ENCODE peak calls at places on chromosomes 4 and X, in ten cellular contexts. C, J, M, T, Z, O, P, I, B and H are unnamed samples.

GRCh38 chr4:71266090-71266794 is 72.6 kb upstream of the SLC4A4 start:
- DNase-seq in P (no peak), T (no peak), M (no peak), B (no peak), Z (no peak), C (no peak), O (no peak), I (no peak), J (peak; percentile 81), H (no peak)

GRCh38 chrX:18410038-18410437 is 15.4 kb upstream of the CDKL5 start:
- DNase-seq in Z (peak; percentile 22), C (no peak), T (peak; percentile 31), B (no peak), O (no peak), P (no peak), I (no peak), M (no peak), J (peak; percentile 57), H (no peak)

GRCh38 chrX:38970845-38971244 is 169.6 kb downstream of the MID1IP1 start:
- DNase-seq in P (no peak), C (peak; percentile 24), O (no peak), Z (no peak), M (no peak), T (no peak), B (no peak), I (no peak), J (no peak), H (no peak)

GRCh38 chrX:46279214-46279924 is 265.9 kb downstream of the ZNF674 start:
- DNase-seq in I (no peak), M (no peak), B (no peak), J (peak; percentile 28), P (no peak), Z (no peak), O (no peak), T (peak; percentile 32), C (peak; percentile 22), H (no peak)

GRCh38 chr4:188197566-188197965 is 58.3 kb downstream of the TRIML1 start:
- DNase-seq in B (no peak), M (no peak), I (no peak), O (no peak), Z (no peak), P (no peak), C (no peak), T (no peak), J (no peak), H (no peak)

GRCh38 chr4:28443786-28444412 is 1583.3 kb downstream of the STIM2 start:
- DNase-seq in I (no peak), B (no peak), O (no peak), P (no peak), Z (no peak), T (peak; percentile 45), C (no peak), J (no peak), M (no peak), H (peak; percentile 38)

GRCh38 chrX:54494970-54495813 is 842 bp downstream of the FGD1 start:
- DNase-seq in T (peak; percentile 24), P (no peak), B (no peak), Z (peak; percentile 21), M (peak; percentile 30), J (peak; percentile 55), I (no peak), O (no peak), C (no peak), H (no peak)

GRCh38 chr4:128354205-128354821 is 66.7 kb upstream of the PGRMC2 start:
- DNase-seq in M (no peak), O (no peak), P (peak; percentile 33), T (peak; percentile 38), J (peak; percentile 78), C (no peak), B (no peak), I (no peak), Z (no peak), H (no peak)

GRCh38 chr4:2363951-2364653 is 54.3 kb downstream of the ZFYVE28 start:
- DNase-seq in Z (no peak), I (no peak), T (no peak), O (no peak), P (no peak), J (no peak), C (no peak), B (no peak), M (no peak), H (no peak)
- H3K4me1 ChIP-seq in Z (peaks cover 62% of the 10 kb centered on the region), I (peaks cover 7% of the 10 kb centered on the region), T (no peaks in the 10 kb centered on the region), O (peaks cover 32% of the 10 kb centered on the region), P (peaks cover 23% of the 10 kb centered on the region), J (peaks cover 22% of the 10 kb centered on the region), C (peaks cover 12% of the 10 kb centered on the region), B (no peaks in the 10 kb centered on the region), M (peaks cover 15% of the 10 kb centered on the region), H (peaks cover 7% of the 10 kb centered on the region)

DNA sequence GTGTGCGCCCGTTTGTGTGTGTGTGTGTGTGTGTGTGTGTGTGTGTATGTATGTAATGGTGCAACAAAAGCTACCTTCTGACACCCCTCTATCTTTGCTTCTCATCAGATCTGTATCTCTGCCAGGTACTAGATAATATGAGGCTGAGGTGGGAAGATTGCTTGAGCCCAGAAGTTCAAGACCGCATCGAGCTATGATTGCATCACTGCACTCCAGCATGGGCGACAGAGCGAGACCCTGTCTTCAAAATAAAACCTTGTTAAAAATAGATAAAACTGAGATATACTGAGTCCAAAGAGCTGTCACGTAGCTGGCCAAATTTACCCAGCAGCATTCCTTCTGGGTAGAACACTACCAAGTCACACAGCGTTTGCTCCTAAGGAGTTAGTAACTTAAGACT is 18.4 kb downstream of the NLGN4X start:
- DNase-seq in B (no peak), O (no peak), Z (no peak), P (no peak), J (no peak), C (no peak), M (no peak), I (no peak), T (no peak), H (no peak)
- H3K4me1 ChIP-seq in B (no peaks in the 10 kb centered on the region), O (no peaks in the 10 kb centered on the region), Z (no peaks in the 10 kb centered on the region), P (no peaks in the 10 kb centered on the region), J (no peaks in the 10 kb centered on the region), C (no peaks in the 10 kb centered on the region), M (no peaks in the 10 kb centered on the region), I (no peaks in the 10 kb centered on the region), T (peaks cover 8% of the 10 kb centered on the region), H (no peaks in the 10 kb centered on the region)

GRCh38 chr4:139686988-139687387 is 21.4 kb downstream of the MGST2 start:
- DNase-seq in C (no peak), T (no peak), B (no peak), I (no peak), M (no peak), J (no peak), P (no peak), O (no peak), Z (no peak), H (no peak)

GRCh38 chr4:139694522-139694921 is 28.9 kb downstream of the MGST2 start:
- DNase-seq in Z (no peak), B (no peak), P (no peak), O (no peak), J (no peak), C (no peak), I (no peak), M (no peak), T (no peak), H (no peak)

GRCh38 chr4:139689093-139689722 is 23.6 kb downstream of the MGST2 start:
- DNase-seq in P (no peak), M (no peak), B (no peak), I (no peak), Z (no peak), C (no peak), T (no peak), O (no peak), J (no peak), H (no peak)

GRCh38 chr4:139696491-139696890 is 30.9 kb downstream of the MGST2 start:
- DNase-seq in B (no peak), T (no peak), M (no peak), P (no peak), O (no peak), J (no peak), Z (no peak), C (no peak), I (no peak), H (no peak)

DNA sequence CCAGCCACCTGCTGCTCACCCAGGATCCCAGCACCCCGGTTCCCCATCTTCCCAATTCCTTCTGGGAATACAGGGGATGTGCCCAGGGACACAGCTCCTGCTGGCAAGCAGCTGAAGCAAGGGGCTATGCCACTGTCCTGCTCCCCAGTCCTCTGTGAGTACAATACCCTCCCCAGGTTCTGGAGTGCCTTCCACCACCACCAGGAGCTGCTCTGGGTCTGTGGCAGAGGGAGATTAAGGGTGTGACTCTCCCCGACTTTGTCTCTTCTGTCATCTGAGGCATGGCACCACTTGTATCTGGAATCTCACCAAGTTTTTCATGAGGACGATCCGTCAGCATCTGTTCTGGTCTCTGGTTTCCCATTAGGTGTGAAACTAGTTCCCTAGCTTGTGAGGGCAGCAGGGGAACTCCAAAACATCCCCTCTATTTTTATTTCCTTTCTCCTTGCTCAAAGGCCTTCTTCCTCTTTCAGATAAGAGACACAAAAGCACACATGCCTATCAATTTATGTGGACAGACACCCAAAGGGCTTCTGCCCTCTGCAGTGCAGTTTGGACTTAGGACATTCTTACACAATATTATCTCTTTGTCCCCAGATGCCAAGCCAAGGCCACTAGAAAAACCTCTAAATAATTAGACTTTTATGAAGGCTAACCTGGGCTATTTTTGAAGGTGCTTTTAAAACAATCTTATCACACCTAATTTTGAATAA is 26.8 kb downstream of the MGST2 start:
- DNase-seq in B (no peak), M (no peak), O (no peak), I (no peak), T (peak; percentile 29), Z (no peak), C (no peak), P (peak; percentile 42), J (no peak), H (no peak)
- H3K4me1 ChIP-seq in B (no peaks in the 10 kb centered on the region), M (peaks cover 5% of the 10 kb centered on the region), O (peaks cover 14% of the 10 kb centered on the region), I (no peaks in the 10 kb centered on the region), T (no peaks in the 10 kb centered on the region), Z (peaks cover 11% of the 10 kb centered on the region), C (no peaks in the 10 kb centered on the region), P (peaks cover 27% of the 10 kb centered on the region), J (peaks cover 12% of the 10 kb centered on the region), H (no peaks in the 10 kb centered on the region)

GRCh38 chr4:13611283-13611842 is 16.2 kb downstream of the BOD1L1 start:
- DNase-seq in P (peak; percentile 36), J (peak; percentile 65), Z (no peak), I (no peak), O (no peak), B (no peak), M (no peak), T (no peak), C (no peak), H (no peak)

GRCh38 chr4:13616597-13616996 is 10.9 kb downstream of the BOD1L1 start:
- DNase-seq in Z (no peak), O (no peak), B (no peak), M (no peak), I (no peak), T (no peak), C (no peak), P (no peak), J (no peak), H (no peak)

GRCh38 chr4:13617801-13618200 is 9.7 kb downstream of the BOD1L1 start:
- DNase-seq in P (no peak), M (no peak), B (no peak), T (no peak), J (no peak), O (no peak), C (no peak), I (no peak), Z (no peak), H (no peak)

GRCh38 chr4:13615162-13615561 is 12.4 kb downstream of the BOD1L1 start:
- DNase-seq in J (no peak), I (no peak), M (no peak), O (no peak), C (no peak), Z (no peak), P (no peak), T (no peak), B (no peak), H (no peak)

DNA sequence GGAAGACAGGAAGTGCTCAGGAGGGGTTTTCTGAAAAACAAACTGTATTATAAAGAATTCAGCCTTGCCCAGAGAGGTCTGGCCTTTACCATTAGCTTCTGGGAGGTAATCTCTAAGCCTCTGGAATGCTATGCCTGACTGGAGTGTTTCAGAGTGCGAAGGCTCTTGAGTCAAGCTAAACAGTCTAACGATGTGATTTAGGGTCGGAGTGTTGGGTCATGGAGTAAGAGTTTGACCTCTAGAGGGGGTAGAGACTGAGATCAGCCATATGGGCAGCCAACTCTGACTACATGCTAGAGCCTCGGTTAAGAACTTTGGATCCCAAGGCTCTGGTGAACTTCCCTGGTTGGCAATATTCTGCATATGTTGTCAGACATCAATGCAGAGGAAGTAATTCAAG is 15.0 kb downstream of the BOD1L1 start:
- DNase-seq in T (peak; percentile 36), B (no peak), P (no peak), I (no peak), M (no peak), J (no peak), C (no peak), Z (no peak), O (no peak), H (no peak)
- H3K4me1 ChIP-seq in T (no peaks in the 10 kb centered on the region), B (no peaks in the 10 kb centered on the region), P (no peaks in the 10 kb centered on the region), I (no peaks in the 10 kb centered on the region), M (no peaks in the 10 kb centered on the region), J (peaks cover 24% of the 10 kb centered on the region), C (no peaks in the 10 kb centered on the region), Z (no peaks in the 10 kb centered on the region), O (no peaks in the 10 kb centered on the region), H (no peaks in the 10 kb centered on the region)